ENCODE peak calls at places on chromosomes 3 and 15, in ten cellular contexts. X is fibroblast of the aortic adventitia, Q is fibroblast of lung, G is fibroblast of mammary gland, E is mammary epithelial cell, U is uterus, C is colonic mucosa, R is pancreas, M is fibroblast of pulmonary artery, Z is cardiac muscle cell. L is an unnamed sample.

GRCh38 chr3:162111861-162112260 is 615.3 kb downstream of the OTOL1 start:
- DNase-seq in M (no peak), G (no peak), X (no peak), Z (no peak), R (no peak), C (no peak), E (no peak), Q (no peak), U (no peak), L (no peak)

GRCh38 chr3:14463330-14464216 is 61.2 kb downstream of the SLC6A6 start:
- DNase-seq in R (no peak), U (no peak), M (no peak), Q (no peak), X (no peak), C (no peak), Z (no peak), G (no peak), E (no peak), L (no peak)

GRCh38 chr3:177713921-177714900 is 516.9 kb upstream of the TBL1XR1 start:
- DNase-seq in M (no peak), E (no peak), G (no peak), U (no peak), R (no peak), Z (no peak), X (peak), Q (no peak), C (no peak), L (no peak)

GRCh38 chr15:42914728-42915497 is 5.7 kb downstream of the TTBK2 start:
- DNase-seq in C (no peak), U (no peak), R (no peak), G (no peak), Z (no peak), Q (peak), E (no peak), X (peak), M (no peak), L (no peak)

GRCh38 chr15:85792872-85793621 is 1.7 kb downstream of the KLHL25 start:
- DNase-seq in X (no peak), U (no peak), Z (no peak), G (no peak), E (peak), M (no peak), C (no peak), R (no peak), Q (no peak), L (no peak)

GRCh38 chr3:131801566-131801965 is 233.2 kb downstream of the CPNE4 start:
- DNase-seq in C (no peak), X (no peak), Z (no peak), E (no peak), Q (no peak), G (no peak), R (no peak), U (no peak), M (no peak), L (no peak)

GRCh38 chr3:147940400-147940799 is 531.2 kb downstream of the ZIC1 start:
- DNase-seq in U (no peak), E (no peak), R (no peak), C (no peak), G (no peak), Z (no peak), X (peak), M (no peak), Q (peak), L (no peak)

GRCh38 chr15:59723686-59724336 is 34.7 kb upstream of the BNIP2 start:
- DNase-seq in U (no peak), Q (no peak), E (no peak), R (no peak), Z (no peak), C (no peak), G (no peak), X (no peak), M (no peak), L (peak)

GRCh38 chr3:113614402-113614801 is 82.0 kb downstream of the USF3 start:
- DNase-seq in Q (no peak), X (no peak), U (no peak), R (no peak), C (no peak), E (no peak), M (peak), G (no peak), Z (no peak), L (no peak)

GRCh38 chr15:80778964-80779657 is at the start of gene CEMIP:
- DNase-seq in Z (peak), G (peak), U (peak), X (peak), Q (peak), M (peak), C (peak), R (peak), E (peak), L (peak)

GRCh38 chr3:13174011-13174802 is 101.0 kb upstream of the IQSEC1 start:
- DNase-seq in R (no peak), Z (no peak), G (no peak), U (no peak), C (no peak), X (no peak), M (no peak), E (no peak), Q (no peak), L (no peak)

GRCh38 chr3:141457624-141458236 is 29.1 kb upstream of the RASA2 start:
- DNase-seq in Q (no peak), X (no peak), E (no peak), Z (no peak), U (no peak), C (no peak), M (no peak), G (peak), R (no peak), L (peak)

GRCh38 chr15:54374184-54374947 is 396.1 kb downstream of the UNC13C start:
- DNase-seq in R (no peak), M (no peak), Q (no peak), C (no peak), X (no peak), E (no peak), G (no peak), Z (no peak), U (no peak), L (no peak)

DNA sequence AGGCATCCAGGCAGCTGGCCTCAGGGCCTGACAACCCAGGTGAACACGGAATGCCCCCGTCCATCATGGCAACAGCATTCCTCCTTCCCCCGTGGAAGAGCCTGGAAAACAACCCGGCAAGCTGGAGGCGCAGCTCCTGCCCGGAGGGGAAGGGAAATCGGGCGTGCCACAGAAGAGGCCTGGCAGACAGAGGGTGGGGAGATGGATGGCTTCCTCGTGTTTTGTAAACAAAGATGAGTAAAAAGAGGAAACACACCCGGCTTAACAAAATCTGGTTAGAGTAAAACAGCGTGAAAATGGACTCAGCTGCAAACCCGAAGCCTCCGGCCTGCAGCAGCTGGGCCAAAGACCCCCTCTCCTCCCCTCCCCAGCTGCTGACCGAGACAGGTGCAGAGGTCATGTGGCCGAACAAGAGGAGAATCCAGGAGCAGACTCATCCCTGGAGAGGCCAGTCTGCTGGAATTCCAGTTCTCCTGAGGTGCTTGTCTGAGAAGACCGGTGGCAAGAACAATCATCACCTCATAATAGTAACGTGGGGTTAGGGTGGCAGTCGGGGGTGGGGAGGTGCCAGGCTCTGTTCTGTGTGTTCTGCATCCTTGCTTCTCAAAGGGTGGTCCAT is 15.3 kb downstream of the BMF start:
- DNase-seq in C (peak), M (no peak), Q (peak), X (no peak), E (no peak), Z (no peak), U (peak), G (peak), R (no peak), L (no peak)
- H3K4me3 ChIP-seq in C (no peak), M (no peak), Q (no peak), X (no peak), E (no peak), Z (no peak), U (no peak), G (no peak), R (no peak), L (no peak)

GRCh38 chr3:168040624-168041208 is 55.0 kb downstream of the GOLIM4 start:
- DNase-seq in Z (peak), E (peak), Q (peak), M (peak), U (no peak), R (no peak), C (no peak), X (peak), G (peak), L (peak)
- TF ChIP-seq CTCF in Z (peak), E (peak), Q (peak), M (peak), U (no peak), R (peak), C (peak), X (peak), G (peak), L (peak)

GRCh38 chr3:150603888-150604319 is 783 bp downstream of the SELENOT start:
- DNase-seq in C (peak), E (no peak), Z (peak), M (no peak), G (no peak), U (no peak), R (no peak), Q (peak), X (no peak), L (no peak)

GRCh38 chr3:150607267-150608065 is 4.3 kb downstream of the SELENOT start:
- DNase-seq in X (no peak), R (no peak), M (no peak), U (no peak), G (no peak), C (no peak), Z (peak), E (no peak), Q (no peak), L (no peak)

GRCh38 chr3:150603090-150603887 is at the start of gene SELENOT:
- DNase-seq in Z (peak), G (peak), Q (peak), U (peak), X (peak), E (peak), R (peak), M (peak), C (peak), L (peak)

GRCh38 chr3:150602426-150603089 is 563 bp upstream of the SELENOT start:
- DNase-seq in Q (no peak), C (no peak), R (no peak), E (no peak), Z (no peak), X (no peak), G (no peak), M (no peak), U (no peak), L (no peak)

GRCh38 chr3:150605998-150606641 is 3.0 kb downstream of the SELENOT start:
- DNase-seq in X (no peak), R (no peak), M (no peak), C (no peak), E (no peak), Q (no peak), G (no peak), U (no peak), Z (no peak), L (no peak)
- H3K4me3 ChIP-seq in X (no peak), R (no peak), M (no peak), C (no peak), E (no peak), Q (no peak), G (no peak), U (no peak), Z (no peak), L (no peak)

GRCh38 chr15:29668120-29668602 is 154.1 kb downstream of the TJP1 start:
- DNase-seq in E (peak), R (peak), Z (peak), X (peak), G (peak), M (peak), Q (peak), U (peak), C (peak), L (peak)
- TF ChIP-seq CTCF in E (peak), R (peak), Z (peak), X (peak), G (peak), M (peak), Q (peak), U (peak), C (peak), L (peak)

GRCh38 chr3:10511809-10512494 is 6.6 kb upstream of the ATP2B2 start:
- DNase-seq in U (no peak), R (no peak), C (no peak), G (peak), E (no peak), Z (no peak), Q (peak), M (peak), X (peak), L (peak)
- H3K4me3 ChIP-seq in U (no peak), R (no peak), C (no peak), G (no peak), E (no peak), Z (no peak), Q (no peak), M (no peak), X (no peak), L (no peak)

DNA sequence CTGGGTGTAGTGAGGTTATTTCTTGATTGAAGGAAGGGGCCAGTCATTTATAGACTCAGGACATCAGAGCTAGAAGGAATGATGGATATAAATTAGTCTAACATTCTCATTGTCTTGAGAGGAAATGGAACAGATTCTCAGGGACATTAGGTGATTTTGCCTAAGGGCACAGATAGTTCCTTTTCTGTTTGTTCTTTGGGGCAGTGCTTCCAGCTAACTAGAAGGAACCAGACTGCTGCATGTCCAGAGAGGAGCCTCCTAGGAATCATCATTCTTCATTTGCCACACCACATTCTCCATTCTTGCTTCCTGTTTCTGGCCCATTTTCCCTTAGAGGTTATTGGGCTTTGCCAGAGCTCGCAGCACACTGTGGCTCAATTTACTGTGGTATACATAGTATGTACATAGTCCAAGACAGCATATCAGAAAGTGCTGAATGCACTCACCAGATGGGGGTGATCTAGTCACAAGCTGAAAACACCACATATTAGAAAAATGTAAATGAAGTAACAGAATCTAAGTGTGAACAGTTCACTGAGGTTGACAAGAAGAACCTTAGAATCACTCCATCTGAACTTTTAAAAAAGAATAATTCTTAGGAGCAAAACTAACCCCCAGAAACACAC is 62.7 kb upstream of the MYZAP start:
- DNase-seq in U (no peak), E (no peak), Z (no peak), C (no peak), M (no peak), X (no peak), R (no peak), G (no peak), Q (no peak), L (no peak)
- TF ChIP-seq CTCF in U (no peak), E (no peak), Z (no peak), C (no peak), M (no peak), X (peak), R (no peak), G (no peak), Q (no peak), L (peak)

GRCh38 chr3:128425142-128425845 is 41.4 kb downstream of the DNAJB8 start:
- DNase-seq in X (no peak), U (no peak), M (no peak), G (no peak), Q (no peak), R (no peak), Z (no peak), E (no peak), C (no peak), L (no peak)

GRCh38 chr3:128424508-128425069 is 42.1 kb downstream of the DNAJB8 start:
- DNase-seq in Z (no peak), E (no peak), X (no peak), R (no peak), C (no peak), G (peak), Q (peak), M (peak), U (peak), L (peak)

GRCh38 chr3:128427175-128427857 is 39.4 kb downstream of the DNAJB8 start:
- DNase-seq in C (no peak), R (no peak), Q (no peak), U (no peak), X (no peak), Z (no peak), G (no peak), E (no peak), M (no peak), L (no peak)

GRCh38 chr3:128425846-128426127 is 40.9 kb downstream of the DNAJB8 start:
- DNase-seq in X (no peak), E (no peak), G (no peak), C (no peak), Z (no peak), R (no peak), Q (no peak), U (no peak), M (no peak), L (no peak)

DNA sequence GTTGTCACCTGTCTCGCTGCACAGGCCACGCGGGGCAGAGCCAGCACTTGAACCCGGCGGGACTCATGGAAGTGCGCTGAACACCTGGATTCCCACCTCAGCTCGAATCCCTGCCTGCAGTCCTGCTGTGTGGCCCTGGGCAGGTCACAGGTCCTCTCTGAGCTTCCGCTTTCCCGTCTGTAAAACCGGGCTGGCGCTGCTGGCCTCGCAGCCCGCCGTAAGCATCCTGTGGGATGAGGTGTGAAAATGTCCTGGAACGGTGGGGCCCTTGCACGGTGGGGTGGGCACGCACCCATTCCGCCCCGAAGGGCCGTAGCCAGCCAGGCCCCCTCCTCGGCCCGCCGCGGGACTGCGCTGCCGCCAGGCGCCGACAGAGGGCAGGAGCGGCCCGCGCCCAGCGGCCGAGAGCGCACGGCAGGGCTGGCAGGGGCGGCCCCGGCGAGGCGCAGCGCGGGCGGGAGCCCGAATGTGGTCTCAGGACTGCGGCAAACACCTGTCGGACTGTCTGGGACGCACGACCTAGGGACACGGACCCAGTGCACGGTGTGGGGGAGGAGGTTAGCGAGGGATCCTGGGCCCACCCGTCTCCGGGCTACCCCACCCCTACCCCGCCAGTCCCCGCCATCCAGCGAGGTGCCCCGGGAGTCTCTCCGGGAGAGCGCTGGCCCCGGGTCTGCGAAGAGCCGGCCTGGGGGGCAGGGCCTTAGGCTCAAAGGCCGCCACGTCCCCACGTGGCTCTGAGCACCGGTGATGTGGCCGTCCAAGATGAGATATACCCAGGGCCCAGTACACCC is 40.4 kb downstream of the DNAJB8 start:
- DNase-seq in Q (no peak), Z (peak), R (peak), C (peak), E (peak), G (peak), M (peak), U (peak), X (peak), L (peak)
- H3K4me3 ChIP-seq in Q (no peak), Z (peak), R (peak), C (peak), E (peak), G (peak), M (peak), U (peak), X (peak), L (no peak)

GRCh38 chr3:103437850-103438249 is 1003.0 kb downstream of the ZPLD1 start:
- DNase-seq in R (no peak), C (no peak), G (no peak), X (no peak), Q (no peak), Z (no peak), M (no peak), E (no peak), U (no peak), L (no peak)

DNA sequence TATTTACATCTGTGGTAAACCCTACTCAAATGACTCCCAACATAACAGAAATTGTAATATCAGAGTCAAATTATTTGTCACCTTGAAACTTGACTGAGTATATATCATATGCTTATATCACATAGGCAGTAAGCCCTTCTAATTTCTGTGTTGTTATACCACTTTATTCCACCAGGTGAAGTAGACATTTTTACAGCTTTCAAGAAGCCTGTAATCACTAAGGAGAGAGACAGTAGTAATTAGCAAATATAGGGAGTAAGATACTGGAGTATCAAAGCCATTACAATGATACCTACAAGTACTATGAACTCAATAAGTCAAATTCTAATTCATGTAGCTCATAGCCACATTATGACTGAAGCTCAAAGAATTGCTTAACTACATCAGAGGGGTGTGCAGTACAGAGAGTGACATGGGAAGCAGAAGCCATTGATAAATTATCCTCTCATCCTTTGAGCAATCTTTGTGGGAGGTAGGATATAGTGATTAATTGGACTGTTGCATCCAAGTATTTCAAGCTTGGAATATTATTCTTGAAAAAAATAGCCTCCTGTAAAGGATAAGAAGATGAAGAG is 1005.8 kb downstream of the ZPLD1 start:
- DNase-seq in X (no peak), U (no peak), R (no peak), Q (peak), G (no peak), C (no peak), E (no peak), Z (peak), M (peak), L (no peak)
- TF ChIP-seq CTCF in X (no peak), U (no peak), R (peak), Q (no peak), G (no peak), C (no peak), E (peak), Z (no peak), M (peak), L (no peak)